ENCODE peak calls at places on chromosomes 6 and 20, in four cellular contexts. C is esophagus squamous epithelium, E is astrocyte, M is PC-9. P is an unnamed sample.
A peak's percentile ranks its signal among the peaks of the same experiment; 100 is the strongest.

GRCh38 chr6:150981095-150981494 is 115.6 kb downstream of the MTHFD1L start:
- DNase-seq in C (no peak), E (no peak), M (no peak), P (no peak)

GRCh38 chr6:35034411-35035171 is 106.5 kb downstream of the TCP11 start:
- DNase-seq in C (no peak), E (no peak), M (no peak), P (peak; percentile 50)

GRCh38 chr20:51934301-51935002 is 132.1 kb upstream of the SALL4 start:
- DNase-seq in C (no peak), E (no peak), M (no peak), P (no peak)

GRCh38 chr20:44309763-44310663 is 989 bp downstream of the FITM2 start:
- DNase-seq in C (no peak), E (peak; percentile 25), M (peak; percentile 16), P (peak; percentile 36)

GRCh38 chr6:18262812-18263560 is 1.3 kb downstream of the DEK start:
- DNase-seq in C (no peak), E (no peak), M (no peak), P (no peak)

GRCh38 chr6:18053555-18054445 is 66.4 kb upstream of the KIF13A start:
- DNase-seq in C (no peak), E (no peak), M (peak; percentile 42), P (no peak)

GRCh38 chr6:113654396-113654795 is 202.7 kb upstream of the MARCKS start:
- DNase-seq in C (no peak), E (peak; percentile 77), M (peak; percentile 81), P (no peak)

GRCh38 chr6:70622426-70622825 is 45.3 kb upstream of the SMAP1 start:
- DNase-seq in C (no peak), E (no peak), M (no peak), P (no peak)

GRCh38 chr6:155630085-155630484 is 174.4 kb upstream of the NOX3 start:
- DNase-seq in C (no peak), E (no peak), M (no peak), P (no peak)

GRCh38 chr20:39124064-39124463 is 161.9 kb downstream of the DHX35 start:
- DNase-seq in C (no peak), E (no peak), M (no peak), P (no peak)

DNA sequence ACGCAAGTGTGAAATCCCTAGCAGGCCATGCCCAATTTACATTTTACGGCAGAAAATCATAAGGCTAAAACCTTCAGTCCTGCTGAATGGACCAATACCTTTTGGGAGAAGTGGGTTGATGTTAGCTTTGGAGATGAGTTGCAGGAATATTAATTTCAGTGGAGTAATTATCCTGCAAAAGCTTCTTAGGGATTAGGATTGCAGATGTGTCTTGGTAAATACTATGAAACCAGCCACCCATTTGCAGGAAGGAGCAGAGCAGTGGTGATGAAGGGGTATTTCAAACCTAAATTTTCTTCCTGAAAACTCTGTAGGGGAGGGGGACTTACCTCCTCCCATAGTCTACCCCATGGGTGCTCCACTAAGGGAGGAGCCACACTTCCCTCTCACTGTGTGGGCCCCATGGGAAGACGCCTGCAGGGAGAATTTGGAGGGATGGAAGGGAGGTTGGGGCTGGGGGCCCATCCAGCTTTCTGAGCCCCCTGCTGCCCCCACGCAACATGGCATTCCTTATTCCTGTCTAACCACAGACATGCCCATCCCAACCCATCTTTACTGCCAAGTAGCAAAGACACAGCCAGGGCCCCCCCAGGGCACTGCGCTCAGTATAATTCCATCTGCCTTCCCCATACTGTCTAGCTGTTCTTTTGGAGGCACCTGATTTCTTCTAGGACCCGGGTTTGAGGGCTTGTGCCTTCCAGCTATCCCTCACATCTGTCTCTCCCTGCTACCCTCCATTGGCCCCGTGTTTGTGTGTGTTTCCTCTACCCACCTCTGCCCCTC is 14.6 kb upstream of the UQCC2 start:
- DNase-seq in C (no peak), E (no peak), M (no peak), P (no peak)
- H3K4me1 ChIP-seq in C (peaks cover 2% of the 10 kb centered on the region), E (no peaks in the 10 kb centered on the region), M (peaks cover 24% of the 10 kb centered on the region), P (no peaks in the 10 kb centered on the region)

GRCh38 chr6:162371133-162371532 is 356.4 kb downstream of the PRKN start:
- DNase-seq in C (no peak), E (no peak), M (no peak), P (no peak)
- H3K4me3 ChIP-seq in C (no peak overlapping the region), E (no peak overlapping the region), M (no peak overlapping the region), P (no peak overlapping the region)

DNA sequence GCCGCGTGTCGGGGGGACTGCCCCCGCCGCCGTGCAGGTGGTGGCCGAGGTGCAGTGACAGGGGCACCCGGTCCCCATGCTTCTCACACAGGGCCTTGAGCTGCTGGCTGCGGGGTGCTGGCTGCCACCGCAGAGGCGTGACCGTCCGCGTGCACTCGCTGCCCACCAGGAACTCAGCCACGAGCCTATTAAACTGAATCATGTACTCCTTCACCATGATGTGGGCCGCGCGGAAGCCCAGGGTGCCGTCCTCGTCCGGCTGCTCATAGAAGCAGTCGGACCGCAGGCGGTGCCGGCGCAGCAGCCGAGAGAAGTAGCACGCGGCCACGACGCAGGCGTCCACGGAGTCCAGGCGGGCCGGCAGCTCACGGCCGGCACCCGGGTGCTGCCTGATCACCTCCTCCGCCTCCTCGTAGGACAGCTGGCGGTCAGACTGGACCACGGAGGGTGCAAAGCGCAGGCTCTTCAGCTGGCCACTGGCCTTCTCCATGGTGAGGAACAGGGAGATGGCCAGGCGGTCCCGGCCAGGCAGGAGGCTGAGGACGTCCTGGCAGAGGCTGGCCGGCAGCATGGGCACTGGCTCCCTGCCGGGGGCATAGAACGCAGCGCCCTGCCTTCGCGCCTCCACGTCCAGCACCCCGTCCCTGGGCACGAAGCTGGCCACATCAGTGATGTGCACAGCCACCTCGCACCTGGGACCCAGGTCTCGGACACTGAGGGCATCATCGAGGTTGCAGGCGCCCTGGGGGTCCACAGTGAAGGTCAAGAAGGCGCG is 9.8 kb downstream of the HELZ2 start:
- DNase-seq in C (no peak), E (no peak), M (no peak), P (no peak)
- H3K27me3 ChIP-seq in C (no peaks in the 10 kb centered on the region), E (no peaks in the 10 kb centered on the region), M (no peaks in the 10 kb centered on the region), P (no peaks in the 10 kb centered on the region)

GRCh38 chr6:125823180-125823579 is 32.4 kb downstream of the NCOA7 start:
- DNase-seq in C (no peak), E (no peak), M (no peak), P (no peak)
- H3K4me1 ChIP-seq in C (peaks cover 14% of the 10 kb centered on the region), E (peaks cover 4% of the 10 kb centered on the region), M (peaks cover 35% of the 10 kb centered on the region), P (no peaks in the 10 kb centered on the region)

DNA sequence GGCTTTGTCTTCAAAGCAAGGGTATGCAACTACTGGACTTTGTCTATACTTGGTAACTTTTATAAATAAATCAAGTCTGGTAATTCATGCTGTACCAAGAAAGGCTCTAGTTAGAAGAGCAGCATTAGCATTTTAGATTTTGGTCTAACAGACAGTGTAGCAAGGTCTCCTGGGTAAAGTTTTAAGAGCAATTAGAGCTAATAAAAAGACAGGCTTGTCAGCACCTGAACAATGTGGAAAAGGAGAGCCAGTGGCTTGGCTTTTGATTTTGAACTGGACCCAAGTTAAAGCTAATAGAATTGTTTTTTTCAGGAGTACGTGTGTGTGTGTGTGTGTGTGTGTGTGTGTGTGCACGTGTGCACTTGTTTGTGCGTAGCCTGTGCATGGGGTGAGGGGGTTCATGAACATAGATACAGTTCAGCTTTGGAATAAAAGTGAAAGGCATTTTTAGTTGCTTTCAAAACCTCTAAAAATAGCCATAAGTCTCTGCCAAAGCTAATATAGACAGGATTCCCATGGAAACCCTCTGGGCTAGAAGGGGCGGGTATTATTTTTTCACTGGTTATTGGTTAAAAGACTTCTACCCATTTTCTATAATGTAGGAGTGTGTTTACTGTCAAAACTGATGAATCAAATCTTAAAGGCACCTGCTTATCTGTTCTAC is 138.4 kb downstream of the KCNQ5 start:
- DNase-seq in C (no peak), E (peak; percentile 35), M (no peak), P (no peak)
- H3K4me3 ChIP-seq in C (no peak overlapping the region), E (no peak overlapping the region), M (no peak overlapping the region), P (no peak overlapping the region)

GRCh38 chr6:37620519-37620918 is 77.2 kb downstream of the MDGA1 start:
- DNase-seq in C (no peak), E (no peak), M (no peak), P (no peak)
- H3K27me3 ChIP-seq in C (peaks cover 74% of the 10 kb centered on the region), E (no peaks in the 10 kb centered on the region), M (no peaks in the 10 kb centered on the region), P (no peaks in the 10 kb centered on the region)

GRCh38 chr20:59006864-59007757 is at the start of gene CTSZ:
- DNase-seq in C (no peak), E (no peak), M (peak; percentile 73), P (peak; percentile 41)
- H3K4me1 ChIP-seq in C (peaks cover 47% of the 10 kb centered on the region), E (peaks cover 40% of the 10 kb centered on the region), M (peaks cover 54% of the 10 kb centered on the region), P (peaks cover 4% of the 10 kb centered on the region)